ENCODE peak calls at places on chromosomes 6 and 20, in seven cellular contexts. H is GM23338, M is IMR-90, C is BE2C, L is tibial artery, W is NT2/D1, Y is Peyer's patch. B is an unnamed sample. For H3K4me1, the result is how much of the 10 kb centered on the place peaks cover.

GRCh38 chr20:19137641-19138040 is 74.8 kb upstream of the SLC24A3 start:
- DNase-seq in H (no peak), M (no peak), C (no peak), L (no peak), W (no peak), Y (no peak), B (no peak)

GRCh38 chr6:20953019-20953418 is 418.8 kb downstream of the CDKAL1 start:
- DNase-seq in H (peak), M (no peak), C (peak), L (no peak), W (no peak), Y (no peak), B (peak)

GRCh38 chr6:149696904-149697303 is 21.0 kb downstream of the LATS1 start:
- DNase-seq in H (no peak), M (peak), C (no peak), L (no peak), W (no peak), Y (no peak), B (no peak)

GRCh38 chr6:102028173-102028572 is 634.7 kb downstream of the GRIK2 start:
- DNase-seq in H (no peak), M (no peak), C (no peak), L (no peak), W (no peak), Y (no peak), B (no peak)

GRCh38 chr20:49320460-49320859 is 42.6 kb upstream of the ZNFX1 start:
- DNase-seq in H (peak), M (peak), C (peak), L (no peak), W (peak), Y (no peak), B (peak)

GRCh38 chr6:136775081-136775480 is 17.2 kb downstream of the MAP3K5 start:
- DNase-seq in H (no peak), M (no peak), C (no peak), L (no peak), W (no peak), Y (no peak), B (no peak)

GRCh38 chr20:62103508-62104233 is 18.6 kb upstream of the LSM14B start:
- DNase-seq in H (no peak), M (no peak), C (no peak), L (no peak), W (no peak), Y (no peak), B (no peak)

GRCh38 chr20:50575869-50576720 is 65.9 kb downstream of the PTPN1 start:
- DNase-seq in H (peak), M (peak), C (peak), L (peak), W (peak), Y (peak), B (peak)

GRCh38 chr6:93678841-93679454 is 259.6 kb upstream of the EPHA7 start:
- DNase-seq in H (no peak), M (no peak), C (no peak), L (no peak), W (no peak), Y (no peak), B (peak)

GRCh38 chr6:44559486-44560270 is 172.2 kb downstream of the CDC5L start:
- DNase-seq in H (peak), M (no peak), C (no peak), L (no peak), W (no peak), Y (no peak), B (no peak)

GRCh38 chr6:14061644-14062043 is 55.9 kb upstream of the CD83 start:
- DNase-seq in H (no peak), M (no peak), C (no peak), L (no peak), W (no peak), Y (no peak), B (no peak)

GRCh38 chr6:143394351-143394750 is 56.1 kb downstream of the ADAT2 start:
- DNase-seq in H (no peak), M (no peak), C (no peak), L (no peak), W (no peak), Y (no peak), B (peak)

GRCh38 chr6:47650553-47651432 is 47.6 kb upstream of the ADGRF4 start:
- DNase-seq in H (no peak), M (no peak), C (no peak), L (no peak), W (no peak), Y (no peak), B (no peak)

GRCh38 chr6:47648031-47648430 is 50.3 kb upstream of the ADGRF4 start:
- DNase-seq in H (no peak), M (no peak), C (no peak), L (no peak), W (no peak), Y (no peak), B (no peak)

GRCh38 chr6:47654255-47654654 is 44.1 kb upstream of the ADGRF4 start:
- DNase-seq in H (no peak), M (no peak), C (no peak), L (no peak), W (no peak), Y (no peak), B (no peak)

GRCh38 chr6:47653706-47654105 is 44.7 kb upstream of the ADGRF4 start:
- DNase-seq in H (no peak), M (no peak), C (no peak), L (no peak), W (no peak), Y (peak), B (no peak)

DNA sequence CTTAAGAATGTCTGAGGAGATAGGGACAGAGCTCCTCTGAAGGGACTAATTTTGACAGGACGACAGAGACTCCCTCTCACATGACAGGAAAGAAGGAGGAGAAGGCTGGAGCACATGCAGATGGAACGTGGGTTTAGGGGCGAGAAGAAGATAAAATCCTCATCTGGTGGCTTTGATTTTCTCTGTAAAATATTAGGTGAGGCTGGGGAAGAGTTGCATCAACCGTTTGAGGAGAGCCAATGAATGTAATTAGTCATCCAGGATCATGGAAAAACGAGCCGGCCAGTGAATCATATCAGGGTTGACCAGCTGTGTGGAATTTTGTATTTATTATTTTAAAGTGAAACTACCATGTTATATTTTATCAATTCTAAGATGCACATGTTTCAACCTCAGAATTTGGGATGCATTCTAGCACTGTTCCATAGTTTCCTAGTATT is 46.9 kb upstream of the ADGRF4 start:
- DNase-seq in H (no peak), M (peak), C (no peak), L (no peak), W (no peak), Y (no peak), B (no peak)
- H3K4me1 ChIP-seq in H (under half), M (under half), C (under half), L (under half), W (under half), Y (under half), B (under half)

DNA sequence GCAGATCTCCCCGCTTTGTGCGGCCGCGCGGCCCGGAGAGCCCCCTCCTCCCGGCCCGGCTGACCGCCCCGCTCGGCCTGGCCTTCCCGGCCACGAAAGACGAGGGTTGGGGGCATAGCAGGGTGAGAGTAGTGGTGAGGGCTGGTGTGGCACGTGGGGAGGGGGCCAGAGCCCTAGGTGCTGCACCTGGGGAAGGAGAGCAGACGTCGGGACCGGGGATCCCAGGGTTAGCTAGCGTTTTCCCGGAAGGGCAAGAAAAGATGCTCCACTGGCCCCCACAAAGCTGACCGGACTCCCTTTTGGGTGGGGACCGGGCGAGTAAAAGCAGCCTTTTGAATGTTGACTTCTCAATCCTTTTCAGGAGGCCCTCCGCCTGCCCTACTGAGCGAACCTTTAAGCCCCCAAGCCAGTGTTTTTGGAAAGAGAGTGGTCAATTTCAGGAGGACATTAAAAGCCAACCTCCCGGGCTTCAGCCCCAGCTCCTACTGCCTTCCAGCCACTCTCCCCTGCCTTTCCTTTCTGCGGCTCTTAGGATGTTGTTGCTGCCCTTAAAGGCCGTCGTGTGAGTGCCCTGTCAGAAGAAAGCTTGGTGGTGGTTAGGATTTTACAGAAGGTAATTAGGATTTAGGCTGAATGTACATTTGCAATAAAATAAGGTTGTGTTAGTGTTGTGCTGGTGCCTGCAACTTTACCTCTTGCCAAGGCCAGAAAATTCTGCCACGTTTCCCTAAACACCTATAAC is 652 bp upstream of the BACH2 start:
- DNase-seq in H (peak), M (no peak), C (peak), L (no peak), W (no peak), Y (no peak), B (no peak)
- H3K4me1 ChIP-seq in H (under half), M (under half), C (under half), L (under half), W (under half), Y (under half), B (under half)

GRCh38 chr20:45047581-45048119 is 53.3 kb downstream of the KCNS1 start:
- DNase-seq in H (no peak), M (no peak), C (no peak), L (no peak), W (no peak), Y (no peak), B (no peak)

GRCh38 chr20:45052698-45053440 is 48.1 kb downstream of the KCNS1 start:
- DNase-seq in H (no peak), M (peak), C (no peak), L (no peak), W (no peak), Y (no peak), B (no peak)

GRCh38 chr20:45051497-45052060 is 49.3 kb downstream of the KCNS1 start:
- DNase-seq in H (no peak), M (no peak), C (no peak), L (no peak), W (no peak), Y (no peak), B (no peak)

GRCh38 chr20:45049438-45049837 is 51.5 kb downstream of the KCNS1 start:
- DNase-seq in H (no peak), M (no peak), C (no peak), L (no peak), W (no peak), Y (no peak), B (no peak)

GRCh38 chr20:45049904-45050471 is 50.9 kb downstream of the KCNS1 start:
- DNase-seq in H (no peak), M (no peak), C (no peak), L (no peak), W (no peak), Y (no peak), B (no peak)
- H3K4me1 ChIP-seq in H (under half), M (under half), C (under half), L (under half), W (under half), Y (under half), B (under half)

DNA sequence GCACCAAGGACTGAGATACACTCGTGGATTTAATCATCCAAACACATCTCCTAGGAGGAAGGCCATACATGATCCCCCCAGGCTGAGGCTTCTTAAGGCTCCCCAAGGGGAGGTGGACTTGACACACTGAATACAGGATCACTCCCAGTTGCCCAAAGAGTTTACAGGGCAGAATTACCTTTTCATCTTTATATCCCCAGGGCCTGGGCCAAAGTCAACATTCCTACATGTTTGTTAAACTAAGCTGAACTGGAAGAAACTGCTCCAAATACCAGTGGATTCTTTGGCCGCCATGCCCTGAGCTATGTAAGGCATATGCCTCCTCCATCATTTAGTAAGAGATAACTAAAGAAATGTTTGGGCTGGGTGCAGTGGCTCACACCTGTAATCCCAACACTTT is 22.2 kb upstream of the SERPINB1 start:
- DNase-seq in H (no peak), M (no peak), C (no peak), L (no peak), W (no peak), Y (no peak), B (peak)
- H3K4me1 ChIP-seq in H (half or more), M (under half), C (under half), L (under half), W (under half), Y (under half), B (under half)

B was measured in HAP-1.